ENCODE peak calls at places on chromosomes 16 and 17, in seven cellular contexts. C, U, L, F, O, M and Q are unnamed samples.

GRCh38 chr16:12087901-12088364 is 111.4 kb downstream of the SNX29 start:
- DNase-seq in C (no peak), U (no peak), L (no peak), F (peak), O (no peak), M (no peak), Q (peak)

GRCh38 chr16:79991918-79992317 is 391.4 kb upstream of the MAF start:
- DNase-seq in C (no peak), U (no peak), L (no peak), F (no peak), O (no peak), M (no peak), Q (no peak)

GRCh38 chr17:62696256-62696655 is 68.8 kb downstream of the MRC2 start:
- DNase-seq in C (no peak), U (peak), L (no peak), F (no peak), O (no peak), M (no peak), Q (no peak)

GRCh38 chr16:86604436-86605220 is 26.3 kb downstream of the FOXL1 start:
- DNase-seq in C (no peak), U (no peak), L (no peak), F (no peak), O (no peak), M (no peak), Q (no peak)

GRCh38 chr17:31269597-31269996 is 27.4 kb downstream of the OMG start:
- DNase-seq in C (peak), U (peak), L (no peak), F (no peak), O (peak), M (peak), Q (no peak)

GRCh38 chr17:28908640-28909098 is 5.8 kb upstream of the DHRS13 start:
- DNase-seq in C (peak), U (no peak), L (no peak), F (no peak), O (peak), M (peak), Q (peak)

GRCh38 chr16:11816123-11816522 is 19.1 kb upstream of the ZC3H7A start:
- DNase-seq in C (no peak), U (no peak), L (no peak), F (no peak), O (no peak), M (no peak), Q (no peak)

GRCh38 chr17:13114601-13115024 is 96.8 kb upstream of the ELAC2 start:
- DNase-seq in C (peak), U (peak), L (no peak), F (no peak), O (peak), M (peak), Q (no peak)

GRCh38 chr16:8622315-8622656 is 788 bp downstream of the METTL22 start:
- DNase-seq in C (no peak), U (no peak), L (no peak), F (no peak), O (no peak), M (no peak), Q (no peak)

GRCh38 chr17:4186244-4186920 is 43.4 kb downstream of the CYB5D2 start:
- DNase-seq in C (peak), U (no peak), L (no peak), F (peak), O (no peak), M (peak), Q (no peak)

GRCh38 chr16:79628501-79628975 is 28.0 kb upstream of the MAF start:
- DNase-seq in C (no peak), U (no peak), L (no peak), F (no peak), O (peak), M (no peak), Q (no peak)

GRCh38 chr16:54062361-54063346 is 223.9 kb downstream of the IRX3 start:
- DNase-seq in C (no peak), U (peak), L (no peak), F (no peak), O (no peak), M (no peak), Q (no peak)

GRCh38 chr17:58277107-58277506 is 3.6 kb downstream of the MPO start:
- DNase-seq in C (no peak), U (no peak), L (no peak), F (no peak), O (peak), M (peak), Q (no peak)

GRCh38 chr16:21217121-21217520 is 5.7 kb upstream of the ZP2 start:
- DNase-seq in C (no peak), U (no peak), L (no peak), F (no peak), O (no peak), M (no peak), Q (no peak)

GRCh38 chr16:63702981-63703590 is 1418.8 kb downstream of the CDH11 start:
- DNase-seq in C (no peak), U (peak), L (no peak), F (no peak), O (no peak), M (no peak), Q (no peak)

GRCh38 chr17:897970-898619 is 81.5 kb downstream of the NXN start:
- DNase-seq in C (no peak), U (peak), L (no peak), F (no peak), O (no peak), M (no peak), Q (no peak)

GRCh38 chr16:79297297-79297696 is 303.2 kb downstream of the MAF start:
- DNase-seq in C (no peak), U (no peak), L (no peak), F (no peak), O (no peak), M (no peak), Q (no peak)

GRCh38 chr16:29789775-29790182 is 772 bp upstream of the KIF22 start:
- DNase-seq in C (no peak), U (no peak), L (no peak), F (peak), O (no peak), M (no peak), Q (no peak)

GRCh38 chr17:75516619-75517276 is 420 bp downstream of the TSEN54 start:
- DNase-seq in C (peak), U (peak), L (no peak), F (peak), O (no peak), M (peak), Q (no peak)

GRCh38 chr17:72569193-72569946 is 448.6 kb downstream of the SOX9 start:
- DNase-seq in C (no peak), U (no peak), L (no peak), F (no peak), O (no peak), M (no peak), Q (no peak)

GRCh38 chr17:32103476-32104113 is 38.7 kb upstream of the RHOT1 start:
- DNase-seq in C (no peak), U (no peak), L (no peak), F (no peak), O (no peak), M (peak), Q (no peak)

GRCh38 chr17:47811709-47812108 is 9.9 kb downstream of the OSBPL7 start:
- DNase-seq in C (no peak), U (no peak), L (no peak), F (no peak), O (no peak), M (no peak), Q (peak)

GRCh38 chr16:15653227-15653626 is 3.2 kb downstream of the NDE1 start:
- DNase-seq in C (no peak), U (no peak), L (no peak), F (no peak), O (peak), M (peak), Q (peak)

GRCh38 chr17:49677134-49677932 is 564 bp downstream of the SPOP start:
- DNase-seq in C (peak), U (peak), L (peak), F (peak), O (peak), M (peak), Q (peak)

GRCh38 chr17:49977463-49978389 is 8.7 kb downstream of the DLX4 start:
- DNase-seq in C (no peak), U (peak), L (no peak), F (no peak), O (no peak), M (no peak), Q (no peak)

GRCh38 chr16:20612551-20613470 is 36.6 kb upstream of the ACSM2B start:
- DNase-seq in C (peak), U (no peak), L (peak), F (peak), O (no peak), M (peak), Q (peak)

GRCh38 chr17:39777534-39778365 is 40.0 kb downstream of the GRB7 start:
- DNase-seq in C (no peak), U (peak), L (no peak), F (no peak), O (no peak), M (no peak), Q (no peak)

GRCh38 chr16:58638148-58639036 is 8.8 kb upstream of the CNOT1 start:
- DNase-seq in C (peak), U (peak), L (no peak), F (no peak), O (peak), M (peak), Q (no peak)

GRCh38 chr17:8473451-8474192 is 37.9 kb downstream of the NDEL1 start:
- DNase-seq in C (no peak), U (no peak), L (no peak), F (no peak), O (no peak), M (no peak), Q (no peak)

GRCh38 chr16:31362476-31363405 is 7.8 kb downstream of the ITGAX start:
- DNase-seq in C (no peak), U (no peak), L (no peak), F (no peak), O (no peak), M (no peak), Q (no peak)

GRCh38 chr17:49516190-49516589 is 21.1 kb downstream of the NGFR start:
- DNase-seq in C (no peak), U (peak), L (no peak), F (no peak), O (no peak), M (peak), Q (no peak)

GRCh38 chr16:27852681-27853080 is 210.8 kb downstream of the GSG1L start:
- DNase-seq in C (no peak), U (no peak), L (no peak), F (peak), O (no peak), M (no peak), Q (peak)

GRCh38 chr17:67624886-67625656 is 92.7 kb upstream of the NOL11 start:
- DNase-seq in C (no peak), U (no peak), L (no peak), F (no peak), O (no peak), M (no peak), Q (no peak)

GRCh38 chr17:67629963-67630320 is 87.8 kb upstream of the NOL11 start:
- DNase-seq in C (no peak), U (no peak), L (no peak), F (no peak), O (peak), M (peak), Q (no peak)

GRCh38 chr17:67625971-67626370 is 91.8 kb upstream of the NOL11 start:
- DNase-seq in C (no peak), U (no peak), L (no peak), F (no peak), O (no peak), M (no peak), Q (no peak)

GRCh38 chr17:67623767-67624166 is 94.0 kb upstream of the NOL11 start:
- DNase-seq in C (no peak), U (no peak), L (no peak), F (no peak), O (no peak), M (no peak), Q (no peak)

GRCh38 chr17:67628580-67629013 is 89.1 kb upstream of the NOL11 start:
- DNase-seq in C (no peak), U (peak), L (no peak), F (peak), O (peak), M (no peak), Q (no peak)
- TF ChIP-seq CTCF in C (no peak), U (peak), L (no peak), F (no peak), O (no peak), M (no peak), Q (no peak)

DNA sequence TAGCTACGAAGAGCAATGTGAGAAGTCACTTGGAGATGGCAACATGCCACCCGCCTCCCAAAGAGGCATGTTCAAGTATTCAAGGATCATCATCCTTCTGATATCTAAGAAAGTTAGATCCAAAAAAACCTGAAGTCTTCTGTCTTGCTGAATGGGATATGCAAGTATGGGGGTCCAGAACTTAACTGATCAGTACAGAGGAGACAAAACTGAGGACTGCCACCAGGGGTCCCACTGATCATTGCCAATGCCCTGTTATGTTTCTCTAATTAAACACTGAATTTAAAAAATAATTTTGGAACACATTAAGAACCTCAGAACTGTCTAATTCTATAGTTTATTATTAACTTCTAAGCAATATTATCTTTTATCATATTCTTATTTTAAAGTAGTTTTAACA is 99.7 kb downstream of the CDH8 start:
- DNase-seq in C (no peak), U (peak), L (no peak), F (no peak), O (peak), M (no peak), Q (no peak)
- TF ChIP-seq CTCF in C (no peak), U (peak), L (peak), F (no peak), O (peak), M (peak), Q (no peak)

GRCh38 chr17:79152636-79153035 is 78.0 kb downstream of the ENGASE start:
- DNase-seq in C (no peak), U (peak), L (no peak), F (no peak), O (no peak), M (no peak), Q (no peak)
- TF ChIP-seq CTCF in C (no peak), U (no peak), L (no peak), F (no peak), O (no peak), M (no peak), Q (no peak)

DNA sequence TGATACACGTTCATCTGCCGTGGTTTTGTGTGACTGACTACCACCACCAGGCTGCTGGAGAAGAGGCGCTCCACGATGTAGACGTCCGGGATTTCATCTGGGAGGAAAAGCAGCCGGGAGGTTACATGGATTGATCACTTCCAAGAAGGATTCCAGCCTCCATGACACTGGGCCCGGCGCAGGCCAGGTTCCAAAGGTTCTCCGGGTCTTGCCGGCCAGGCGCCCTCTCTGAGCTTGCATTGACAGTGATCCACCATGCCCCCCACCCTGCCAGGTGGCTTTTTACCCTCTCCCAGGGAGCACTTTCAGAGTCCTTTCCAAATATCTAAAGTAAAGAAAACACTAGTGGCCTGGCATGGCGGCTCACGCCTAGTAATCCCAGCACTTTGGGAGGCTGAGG is 6.5 kb downstream of the WIPI1 start:
- DNase-seq in C (no peak), U (no peak), L (no peak), F (no peak), O (no peak), M (no peak), Q (no peak)
- TF ChIP-seq CTCF in C (no peak), U (no peak), L (no peak), F (no peak), O (no peak), M (no peak), Q (no peak)

DNA sequence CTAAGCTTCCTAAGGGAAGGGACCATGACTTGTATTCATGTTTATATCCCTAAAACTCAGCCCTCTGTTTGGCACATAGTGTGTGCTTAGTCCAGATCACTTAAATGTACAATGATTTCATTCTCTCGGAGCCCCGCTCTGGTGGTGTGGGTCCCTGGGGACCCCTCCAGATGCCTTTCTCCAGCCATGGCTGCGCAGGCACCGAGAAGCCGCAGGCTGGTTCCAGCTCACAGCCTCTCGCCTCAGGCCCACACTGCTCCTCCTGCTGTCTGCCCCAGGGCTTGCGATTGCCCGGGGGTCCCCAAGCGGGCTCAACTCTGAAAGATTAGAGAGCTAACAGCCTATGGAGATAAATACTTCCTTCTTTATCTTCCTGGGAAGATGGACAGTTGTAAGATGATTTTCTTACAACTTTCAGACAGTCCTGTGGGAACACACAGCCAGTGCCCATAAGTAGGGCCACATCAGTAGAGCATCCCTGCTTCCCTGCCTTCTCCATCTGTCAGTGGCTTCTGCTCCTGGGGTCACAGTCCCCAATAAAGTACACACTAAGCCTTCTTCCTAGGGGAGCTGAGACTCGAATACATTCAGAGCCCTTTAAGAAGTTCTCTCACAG is 66.2 kb downstream of the CENPV start:
- DNase-seq in C (peak), U (peak), L (no peak), F (no peak), O (peak), M (peak), Q (peak)
- TF ChIP-seq CTCF in C (peak), U (peak), L (no peak), F (peak), O (no peak), M (peak), Q (no peak)

GRCh38 chr17:44362056-44362355 is 1.6 kb downstream of the FAM171A2 start:
- DNase-seq in C (no peak), U (no peak), L (no peak), F (no peak), O (no peak), M (no peak), Q (no peak)

GRCh38 chr17:44361292-44362055 is 2.2 kb downstream of the FAM171A2 start:
- DNase-seq in C (no peak), U (peak), L (no peak), F (no peak), O (no peak), M (no peak), Q (no peak)

GRCh38 chr17:44362964-44363612 is 565 bp downstream of the FAM171A2 start:
- DNase-seq in C (no peak), U (peak), L (no peak), F (peak), O (no peak), M (no peak), Q (no peak)

GRCh38 chr17:44362479-44362963 is 1.1 kb downstream of the FAM171A2 start:
- DNase-seq in C (no peak), U (peak), L (no peak), F (no peak), O (no peak), M (no peak), Q (no peak)

DNA sequence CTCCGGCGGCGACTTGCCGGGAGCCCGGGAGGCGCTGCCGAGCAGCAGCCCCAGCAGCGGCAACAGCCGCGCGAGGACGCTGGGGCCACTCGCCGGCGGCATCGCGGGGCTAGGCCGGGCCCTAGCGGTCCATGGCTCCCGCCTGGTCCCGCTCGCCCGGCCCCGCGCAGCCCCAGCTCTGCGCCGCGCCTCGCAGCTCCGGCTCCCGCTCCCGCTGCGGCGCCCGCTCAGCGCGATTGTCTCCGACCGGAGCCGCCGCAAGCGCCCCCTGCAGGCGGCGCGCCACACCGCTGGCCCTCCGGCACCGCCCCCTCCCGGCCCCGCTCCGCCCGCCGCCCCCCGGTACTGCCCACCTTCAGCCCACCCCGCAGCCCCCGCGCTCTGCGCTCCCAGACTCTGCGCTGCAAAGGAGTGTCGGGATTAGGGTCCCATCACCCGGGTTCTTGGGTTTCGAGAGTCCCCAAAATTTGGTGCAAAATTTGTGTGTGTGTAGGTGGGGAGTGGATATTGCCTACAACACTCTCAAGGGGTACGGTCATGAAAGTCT is at the start of gene FAM171A2:
- DNase-seq in C (peak), U (peak), L (no peak), F (peak), O (peak), M (peak), Q (no peak)
- TF ChIP-seq CTCF in C (peak), U (peak), L (peak), F (peak), O (peak), M (peak), Q (peak)